ENCODE peak calls at places on chromosomes 1 and 21, in five cellular contexts. G is AG10803; O is glutamatergic neuron; A is activated CD8-positive, alpha-beta T cell treated with anti-CD3 and anti-CD28 coated beads for 36 hours; J is mammary epithelial cell. P is an unnamed sample.

GRCh38 chr1:227736814-227737432 is 1.7 kb downstream of the SNAP47 start:
- DNase-seq in A (no peak), O (no peak), J (no peak), G (no peak), P (no peak)

GRCh38 chr1:212110617-212111016 is 75.1 kb downstream of the DTL start:
- DNase-seq in O (no peak), G (peak; percentile 45), J (no peak), A (no peak), P (no peak)

GRCh38 chr1:31936278-31936965 is 1.7 kb downstream of the PTP4A2 start:
- DNase-seq in G (peak; percentile 17), A (no peak), O (no peak), J (peak; percentile 38), P (no peak)

GRCh38 chr1:167752219-167752985 is 30.6 kb downstream of the MPZL1 start:
- DNase-seq in G (no peak), J (peak; percentile 49), O (no peak), A (no peak), P (no peak)

GRCh38 chr1:68046885-68047658 is 3.4 kb downstream of the DIRAS3 start:
- DNase-seq in J (no peak), O (no peak), A (no peak), G (no peak), P (no peak)

GRCh38 chr1:231192620-231193163 is 30.8 kb downstream of the TRIM67 start:
- DNase-seq in A (no peak), J (no peak), G (no peak), O (no peak), P (no peak)

GRCh38 chr1:172390243-172390619 is 30.3 kb upstream of the C1orf105 start:
- DNase-seq in J (no peak), A (no peak), O (no peak), G (no peak), P (no peak)

GRCh38 chr1:75985827-75986226 is 53.6 kb upstream of the ASB17 start:
- DNase-seq in A (no peak), J (peak; percentile 66), O (no peak), G (no peak), P (no peak)

GRCh38 chr1:33001282-33001681 is 35.4 kb downstream of the AK2 start:
- DNase-seq in O (no peak), J (no peak), A (peak; percentile 31), G (no peak), P (no peak)

GRCh38 chr21:32813265-32813903 is 41.8 kb upstream of the PAXBP1 start:
- DNase-seq in A (no peak), J (no peak), O (peak; percentile 26), G (no peak), P (peak; percentile 39)

GRCh38 chr1:117051224-117052064 is 8.7 kb upstream of the TTF2 start:
- DNase-seq in J (peak; percentile 46), A (peak; percentile 73), G (no peak), O (no peak), P (no peak)

GRCh38 chr21:29677326-29677725 is 262.5 kb downstream of the GRIK1 start:
- DNase-seq in J (no peak), O (no peak), A (no peak), G (no peak), P (no peak)

GRCh38 chr1:11881749-11882441 is 23.1 kb upstream of the NPPB start:
- DNase-seq in G (no peak), J (no peak), A (no peak), O (no peak), P (no peak)

GRCh38 chr21:41411449-41412089 is 14.5 kb upstream of the MX1 start:
- DNase-seq in G (no peak), O (no peak), J (peak; percentile 7), A (peak; percentile 44), P (no peak)

GRCh38 chr1:77889240-77889637 is 815 bp downstream of the NEXN start:
- DNase-seq in O (no peak), A (no peak), G (peak; percentile 60), J (no peak), P (no peak)

GRCh38 chr1:77891200-77891599 is 2.8 kb downstream of the NEXN start:
- DNase-seq in G (no peak), J (no peak), O (no peak), A (no peak), P (no peak)

GRCh38 chr1:77889671-77890070 is 1.2 kb downstream of the NEXN start:
- DNase-seq in A (no peak), J (peak; percentile 70), G (peak; percentile 73), O (no peak), P (no peak)

GRCh38 chr1:77888429-77889239 is at the start of gene NEXN:
- DNase-seq in J (peak; percentile 52), O (peak; percentile 71), G (peak; percentile 85), A (peak; percentile 40), P (peak; percentile 80)

DNA sequence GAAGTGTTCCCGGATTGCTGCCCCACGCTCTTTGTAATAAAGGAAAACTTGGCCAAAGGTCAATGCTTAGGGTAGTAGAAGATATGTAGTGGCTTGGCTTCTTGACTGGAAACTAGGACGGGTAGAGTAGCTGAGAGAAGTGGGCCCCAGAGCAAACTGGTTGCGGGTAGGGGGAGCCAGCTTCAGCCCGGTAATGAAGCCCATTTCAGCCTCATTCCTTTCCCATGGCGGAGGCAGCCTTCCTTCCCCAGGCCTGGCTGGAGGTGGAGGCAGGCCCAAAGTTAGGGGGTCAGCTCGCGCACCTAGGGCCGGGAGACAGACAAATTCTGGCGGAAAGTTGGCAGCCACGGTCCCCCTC is 374 bp upstream of the NEXN start:
- DNase-seq in G (peak; percentile 87), J (no peak), O (no peak), A (no peak), P (no peak)
- TF ChIP-seq CTCF in G (peak; percentile 27), J (peak; percentile 2), O (no peak), A (no peak), P (no peak)

GRCh38 chr1:87473203-87473661 is 144.6 kb downstream of the LMO4 start:
- DNase-seq in O (no peak), J (peak; percentile 67), A (no peak), G (no peak), P (no peak)

GRCh38 chr1:87472716-87473115 is 144.0 kb downstream of the LMO4 start:
- DNase-seq in J (no peak), G (no peak), O (no peak), A (no peak), P (no peak)

GRCh38 chr1:87474098-87474497 is 145.4 kb downstream of the LMO4 start:
- DNase-seq in A (no peak), G (no peak), J (no peak), O (no peak), P (no peak)

DNA sequence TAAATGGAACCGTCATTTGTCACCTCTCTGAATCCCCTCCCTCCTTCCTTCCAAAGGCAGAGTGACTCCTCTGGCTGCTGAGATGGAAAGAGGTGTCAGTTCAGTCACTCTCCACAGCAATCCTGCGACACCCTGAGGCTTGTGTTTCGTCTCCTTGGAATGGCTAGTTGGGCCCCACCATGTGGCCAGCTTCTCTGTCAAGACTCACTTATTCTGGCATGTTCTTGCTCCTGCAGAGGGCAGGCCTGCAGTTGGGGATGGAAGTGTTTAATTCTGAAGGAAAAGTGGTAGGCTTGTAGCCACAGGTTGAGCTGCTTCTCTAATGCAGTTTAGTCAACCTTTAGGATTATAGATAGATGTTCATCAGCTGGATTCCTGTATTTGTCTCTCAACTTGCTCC is 149.6 kb downstream of the LMO4 start:
- DNase-seq in A (no peak), O (no peak), J (peak; percentile 8), G (peak; percentile 13), P (peak; percentile 12)
- TF ChIP-seq CTCF in A (no peak), O (no peak), J (peak; percentile 3), G (no peak), P (no peak)

GRCh38 chr21:22120616-22121266 is 1122.5 kb downstream of the NCAM2 start:
- DNase-seq in G (no peak), A (no peak), J (no peak), O (no peak), P (peak; percentile 4)
- TF ChIP-seq CTCF in G (no peak), A (no peak), J (no peak), O (peak; percentile 62), P (peak; percentile 28)

GRCh38 chr1:175887521-175887920 is 144.1 kb upstream of the TNR start:
- DNase-seq in O (no peak), G (no peak), A (no peak), J (no peak), P (no peak)

GRCh38 chr1:175885247-175885646 is 141.9 kb upstream of the TNR start:
- DNase-seq in J (no peak), G (peak; percentile 60), O (no peak), A (no peak), P (no peak)

GRCh38 chr1:175889848-175890247 is 146.5 kb upstream of the TNR start:
- DNase-seq in O (no peak), A (no peak), J (no peak), G (no peak), P (no peak)

GRCh38 chr1:175889044-175889443 is 145.6 kb upstream of the TNR start:
- DNase-seq in G (peak; percentile 11), J (no peak), O (no peak), A (no peak), P (no peak)

GRCh38 chr1:175887981-175888428 is 144.6 kb upstream of the TNR start:
- DNase-seq in G (peak; percentile 43), A (peak; percentile 50), O (peak; percentile 78), J (peak; percentile 11), P (peak; percentile 79)
- TF ChIP-seq CTCF in G (peak; percentile 75), A (peak; percentile 54), O (peak; percentile 95), J (peak; percentile 91), P (peak; percentile 86)

GRCh38 chr1:84844094-84844493 is 48.9 kb downstream of the LPAR3 start:
- DNase-seq in J (no peak), O (no peak), G (no peak), A (no peak), P (no peak)
- TF ChIP-seq CTCF in J (no peak), O (no peak), G (no peak), A (no peak), P (no peak)

GRCh38 chr1:156476501-156477298 is 23.9 kb downstream of the MEF2D start:
- DNase-seq in G (peak; percentile 62), A (peak; percentile 54), O (no peak), J (peak; percentile 25), P (no peak)

GRCh38 chr1:156479093-156480014 is 21.2 kb downstream of the MEF2D start:
- DNase-seq in J (no peak), G (no peak), A (no peak), O (no peak), P (no peak)

GRCh38 chr1:156480015-156480368 is 20.6 kb downstream of the MEF2D start:
- DNase-seq in O (no peak), G (no peak), A (no peak), J (no peak), P (no peak)

GRCh38 chr1:156477526-156478249 is 22.9 kb downstream of the MEF2D start:
- DNase-seq in J (no peak), G (no peak), O (no peak), A (no peak), P (no peak)

GRCh38 chr1:156478250-156478627 is 22.3 kb downstream of the MEF2D start:
- DNase-seq in J (no peak), G (no peak), A (no peak), O (no peak), P (no peak)
- TF ChIP-seq CTCF in J (no peak), G (no peak), A (no peak), O (no peak), P (no peak)

DNA sequence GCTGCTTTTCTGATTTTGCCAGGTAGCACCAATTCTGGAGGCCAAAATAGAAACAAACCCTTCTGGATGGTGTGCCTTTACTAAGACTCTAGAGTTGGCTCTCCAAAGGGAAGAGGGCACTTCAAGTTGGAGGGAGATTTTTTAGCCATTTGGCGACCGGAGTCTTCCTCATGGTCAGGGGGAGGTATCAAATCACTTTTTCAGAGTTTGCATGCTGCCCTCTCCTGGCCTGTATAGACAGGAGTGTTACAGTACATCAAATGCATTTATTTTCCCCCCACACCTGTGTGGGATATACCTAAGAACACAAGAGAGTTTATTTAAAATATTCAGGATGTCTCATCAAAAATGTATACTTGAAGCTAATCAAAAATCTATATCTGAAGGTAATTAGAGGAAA is 3.2 kb downstream of the GREM2 start:
- DNase-seq in G (no peak), A (peak; percentile 13), J (no peak), O (no peak), P (no peak)
- TF ChIP-seq CTCF in G (peak; percentile 56), A (no peak), J (no peak), O (peak; percentile 32), P (peak; percentile 42)

P was measured in nephron progenitor cell.